ENCODE peak calls at places on chromosomes 7 and 10, in eight cellular contexts. Q, E, R, L, T, N, W and F are unnamed samples.
A peak's percentile ranks its signal among the peaks of the same experiment; 100 is the strongest.

GRCh38 chr10:74977913-74978847 is 133.3 kb upstream of the SAMD8 start:
- DNase-seq in Q (no peak), E (no peak), L (peak; percentile 92), T (no peak), N (no peak), R (no peak), W (no peak), F (no peak)

GRCh38 chr7:151233111-151233701 is 923 bp downstream of the CHPF2 start:
- DNase-seq in N (no peak), E (peak; percentile 53), L (peak; percentile 67), T (peak; percentile 64), Q (no peak), W (peak; percentile 44), R (no peak), F (peak; percentile 70)

GRCh38 chr10:12782537-12782936 is 219.0 kb downstream of the CCDC3 start:
- DNase-seq in N (peak; percentile 31), Q (no peak), T (peak; percentile 31), E (no peak), W (peak; percentile 64), L (peak; percentile 54), R (peak; percentile 36), F (peak; percentile 53)

GRCh38 chr10:79209831-79210230 is 137.4 kb upstream of the PPIF start:
- DNase-seq in R (no peak), W (peak; percentile 68), Q (no peak), T (no peak), N (no peak), E (no peak), L (no peak), F (no peak)

GRCh38 chr7:128879461-128879938 is 16.8 kb downstream of the ATP6V1F start:
- DNase-seq in E (no peak), L (no peak), W (no peak), N (peak; percentile 14), R (no peak), T (no peak), Q (no peak), F (no peak)

GRCh38 chr7:7696458-7697119 is 21.8 kb downstream of the RPA3 start:
- DNase-seq in L (no peak), T (peak; percentile 63), Q (no peak), W (no peak), N (no peak), E (no peak), R (no peak), F (no peak)

GRCh38 chr10:73644015-73644743 is 2.9 kb upstream of the MYOZ1 start:
- DNase-seq in Q (peak; percentile 33), R (peak; percentile 61), W (peak; percentile 46), E (peak; percentile 51), N (no peak), T (peak; percentile 79), L (peak; percentile 77), F (peak; percentile 72)

GRCh38 chr10:63480237-63480636 is 14.5 kb upstream of the JMJD1C start:
- DNase-seq in Q (no peak), E (no peak), N (no peak), R (no peak), W (no peak), T (no peak), L (no peak), F (no peak)

GRCh38 chr7:98341106-98341505 is 59.6 kb downstream of the BRI3 start:
- DNase-seq in T (peak; percentile 28), W (no peak), E (no peak), Q (no peak), L (no peak), N (no peak), R (no peak), F (no peak)

GRCh38 chr10:96987141-96987841 is 155.2 kb downstream of the LCOR start:
- DNase-seq in Q (no peak), W (no peak), E (no peak), R (no peak), T (no peak), L (no peak), N (no peak), F (no peak)

GRCh38 chr10:8057636-8058273 is 3.3 kb downstream of the GATA3 start:
- DNase-seq in Q (no peak), N (no peak), R (no peak), E (no peak), L (no peak), W (no peak), T (no peak), F (no peak)

DNA sequence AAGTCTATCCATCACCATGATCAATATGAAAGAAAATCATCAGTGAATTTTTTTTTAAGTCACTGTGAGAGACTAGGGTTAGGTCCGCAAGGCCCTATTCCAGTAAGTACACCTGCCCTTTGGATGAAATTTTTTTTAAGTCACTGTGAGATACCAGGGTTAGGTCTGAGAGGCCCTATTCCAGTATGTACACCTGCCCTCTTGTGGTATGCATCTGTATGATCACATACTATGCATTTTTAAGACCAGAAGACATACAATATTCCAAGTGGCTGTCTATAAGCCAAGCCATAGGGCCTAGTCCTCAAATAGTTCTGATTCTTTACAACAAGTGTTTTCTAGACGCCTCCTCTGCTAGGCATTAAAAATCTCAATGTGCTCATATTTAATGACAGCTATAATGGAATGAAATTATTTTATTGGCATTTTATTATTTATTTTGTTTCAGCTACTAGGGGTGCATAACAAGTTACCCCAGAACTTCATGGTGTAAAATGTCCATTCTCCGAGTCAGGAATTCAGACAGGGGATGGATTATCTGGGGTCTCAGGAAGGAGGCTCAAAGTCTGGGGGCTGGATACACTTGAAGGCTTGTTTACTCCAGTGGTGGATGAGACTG is 53.1 kb downstream of the TEX36 start:
- DNase-seq in E (no peak), L (peak; percentile 46), W (no peak), Q (no peak), N (no peak), T (peak; percentile 61), R (no peak), F (no peak)
- TF ChIP-seq CTCF in E (no peak), L (peak; percentile 36), W (peak; percentile 62), Q (peak; percentile 36), N (peak; percentile 28), T (peak; percentile 14), R (peak; percentile 78), F (peak; percentile 19)

DNA sequence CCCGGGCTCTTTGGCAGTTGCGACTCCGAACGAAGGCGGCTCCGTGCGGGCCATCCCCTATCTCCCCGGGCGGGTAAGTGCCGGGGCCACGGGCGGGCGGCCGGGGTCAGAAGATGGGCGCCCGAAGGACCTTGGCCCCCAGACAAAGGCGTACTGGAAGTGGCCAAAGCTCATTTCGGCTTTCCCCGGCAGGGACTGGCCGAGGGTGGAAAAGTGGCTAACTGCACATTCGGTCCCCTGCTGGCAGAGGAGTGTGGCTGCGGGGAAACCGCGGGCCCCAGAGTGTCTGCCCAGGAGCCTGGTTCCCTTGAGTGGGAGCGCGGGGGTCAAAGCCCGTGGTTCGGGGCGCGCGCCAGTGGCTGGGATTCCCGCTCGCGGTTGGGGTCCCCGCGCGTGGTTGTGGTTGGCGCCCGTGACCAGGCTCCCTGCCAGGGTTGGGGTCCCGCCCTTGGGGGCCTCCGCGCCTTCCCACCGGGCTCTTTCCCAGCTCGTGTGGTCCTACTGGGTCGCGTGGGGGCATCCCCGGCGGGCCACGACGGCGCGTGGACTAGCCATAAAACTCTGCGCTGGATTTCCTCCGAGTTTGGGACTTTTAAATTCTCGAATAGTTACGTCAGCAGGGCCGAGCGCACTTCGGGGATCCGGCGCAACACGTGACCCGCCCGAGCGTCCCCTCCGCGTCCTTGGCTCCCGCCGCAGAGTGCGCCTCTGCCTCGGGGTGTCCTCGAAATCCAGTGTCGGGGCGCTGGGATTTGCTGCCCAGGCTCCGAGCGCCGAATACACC is 124.4 kb downstream of the TACC2 start:
- DNase-seq in W (peak; percentile 80), N (peak; percentile 73), Q (no peak), R (peak; percentile 68), T (peak; percentile 74), L (peak; percentile 13), E (peak; percentile 75), F (peak; percentile 81)
- TF ChIP-seq CTCF in W (peak; percentile 85), N (peak; percentile 54), Q (peak; percentile 73), R (peak; percentile 72), T (peak; percentile 52), L (peak; percentile 15), E (no peak), F (no peak)

GRCh38 chr7:100275120-100275519 is 32.4 kb upstream of the SPDYE3 start:
- DNase-seq in E (no peak), N (no peak), Q (no peak), R (no peak), T (no peak), L (no peak), W (no peak), F (no peak)

GRCh38 chr7:100266576-100267354 is 40.7 kb upstream of the SPDYE3 start:
- DNase-seq in W (no peak), T (no peak), N (no peak), E (no peak), Q (no peak), R (no peak), L (no peak), F (no peak)

GRCh38 chr7:100267648-100268047 is 39.9 kb upstream of the SPDYE3 start:
- DNase-seq in Q (no peak), R (no peak), W (no peak), E (no peak), N (no peak), T (no peak), L (no peak), F (no peak)

DNA sequence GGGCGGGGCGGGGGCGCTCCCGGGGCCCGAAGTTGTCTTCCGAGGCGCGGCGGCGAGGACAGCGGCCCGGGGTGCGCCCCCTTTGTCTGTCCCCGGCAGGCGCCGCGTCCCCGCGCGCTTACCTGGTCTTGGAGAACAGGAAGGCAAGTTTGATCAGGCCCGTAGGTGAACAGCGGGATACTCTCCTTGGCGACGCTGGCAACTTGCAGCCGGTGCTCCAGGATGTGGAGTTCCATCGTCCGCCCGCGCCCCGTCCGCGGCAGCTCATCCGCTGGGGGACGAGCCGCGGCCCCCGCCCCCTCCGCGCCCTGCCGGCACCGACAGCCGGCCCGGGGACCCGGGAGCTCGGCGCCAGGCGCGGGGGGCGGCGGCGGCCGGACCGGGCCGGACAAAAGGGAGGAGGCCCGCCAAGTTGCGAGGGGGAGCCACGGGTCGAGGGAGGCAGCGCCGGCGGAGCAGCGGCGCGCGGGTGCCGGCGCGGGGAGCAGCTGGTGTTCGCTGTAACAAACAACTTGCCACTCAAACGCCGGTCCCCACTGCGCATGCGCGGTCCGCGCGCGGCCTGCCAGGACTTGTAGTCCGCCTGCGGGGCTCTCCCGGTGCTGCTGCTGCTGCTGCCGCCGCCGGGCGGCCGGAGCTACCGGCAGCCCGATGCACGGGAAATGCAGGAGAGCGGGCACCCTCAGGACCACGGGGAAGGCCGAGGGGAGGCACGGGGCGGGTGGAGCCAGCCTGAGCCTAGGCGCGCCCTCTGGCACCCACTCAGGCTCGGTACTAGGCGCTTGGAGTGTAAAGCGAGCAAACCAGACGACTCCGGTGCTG is 35.6 kb upstream of the SPDYE3 start:
- DNase-seq in L (peak; percentile 98), W (peak; percentile 100), N (peak; percentile 99), T (peak; percentile 95), Q (peak; percentile 84), R (peak; percentile 99), E (peak; percentile 99), F (peak; percentile 99)
- TF ChIP-seq CTCF in L (peak; percentile 14), W (no peak), N (peak; percentile 62), T (peak; percentile 10), Q (peak; percentile 12), R (peak; percentile 46), E (no peak), F (no peak)

DNA sequence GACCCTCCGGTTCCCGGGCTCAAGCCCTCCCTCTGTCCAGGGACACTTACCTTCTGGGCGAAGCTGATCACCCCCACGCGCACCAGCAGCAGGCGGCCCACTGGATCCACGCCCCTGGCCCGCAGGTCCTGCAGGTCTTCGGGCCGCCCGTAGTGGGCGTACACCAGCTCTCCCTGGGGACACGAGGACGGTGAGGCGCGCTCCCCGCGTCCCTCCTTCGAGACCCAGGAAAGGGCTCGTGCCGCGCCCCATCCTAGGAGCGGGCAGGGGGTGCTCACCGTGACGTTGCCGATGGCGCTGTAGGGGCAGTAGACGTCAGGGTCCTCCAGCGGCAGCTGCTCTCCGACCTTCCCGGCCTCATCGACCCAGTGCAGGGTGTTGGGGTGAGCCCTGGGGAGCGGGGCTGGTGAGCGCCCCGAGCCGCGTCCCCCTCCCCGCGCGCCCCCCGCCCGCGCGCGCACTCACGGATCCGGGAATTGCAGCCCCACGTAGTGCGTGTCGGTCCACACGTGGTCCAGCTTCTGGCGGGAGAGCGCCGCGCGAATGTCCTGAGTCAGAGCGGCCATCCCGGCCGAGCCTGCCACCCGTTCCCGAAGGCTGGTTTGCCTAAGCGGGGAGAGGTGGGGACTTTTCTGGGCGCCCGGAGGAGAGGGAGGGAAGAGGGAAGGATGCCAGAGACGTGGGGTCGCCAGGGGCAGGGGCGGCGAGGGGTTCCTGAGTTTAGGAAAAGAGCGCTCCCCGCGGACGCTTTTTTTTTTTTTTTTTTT is 8.2 kb downstream of the TFR2 start:
- DNase-seq in E (peak; percentile 41), N (no peak), R (peak; percentile 41), Q (no peak), W (peak; percentile 57), L (peak; percentile 87), T (no peak), F (peak; percentile 43)
- TF ChIP-seq CTCF in E (no peak), N (peak; percentile 29), R (peak; percentile 58), Q (peak; percentile 50), W (peak; percentile 17), L (peak; percentile 63), T (no peak), F (no peak)